ENCODE peak calls at places on chromosomes 11 and 22, in seven cellular contexts. X is D341Med; J is COLO829; W is ecto neural progenitor cell; E is hepatic stellate cell; Q is CD4-positive, CD25-positive, alpha-beta regulatory T cell; L is non-pigmented ciliary epithelial cell. G is an unnamed sample.

GRCh38 chr22:12613199-12613598 is 2914.8 kb upstream of the OR11H1 start:
- DNase-seq in X (no peak), J (no peak), W (no peak), E (no peak), Q (no peak), L (no peak), G (no peak)

GRCh38 chr11:100994966-100995365 is 134.6 kb downstream of the PGR start:
- DNase-seq in X (no peak), J (no peak), W (no peak), E (no peak), Q (no peak), L (no peak), G (no peak)

GRCh38 chr11:44418438-44418795 is 108.5 kb upstream of the ALX4 start:
- DNase-seq in X (no peak), J (no peak), W (no peak), E (no peak), Q (no peak), L (no peak), G (no peak)

GRCh38 chr11:3971756-3972404 is 116.4 kb downstream of the STIM1 start:
- DNase-seq in X (no peak), J (no peak), W (no peak), E (no peak), Q (no peak), L (no peak), G (no peak)

GRCh38 chr11:45658292-45658991 is 7.0 kb downstream of the CHST1 start:
- DNase-seq in X (no peak), J (peak), W (peak), E (peak), Q (no peak), L (peak), G (no peak)

GRCh38 chr11:95512177-95512576 is 277.4 kb downstream of the FAM76B start:
- DNase-seq in X (no peak), J (no peak), W (no peak), E (no peak), Q (no peak), L (no peak), G (no peak)

GRCh38 chr11:113664981-113665710 is 41.0 kb downstream of the TMPRSS5 start:
- DNase-seq in X (no peak), J (no peak), W (no peak), E (no peak), Q (no peak), L (no peak), G (no peak)

GRCh38 chr22:29480512-29481264 is 670 bp downstream of the NEFH start:
- DNase-seq in X (peak), J (no peak), W (peak), E (no peak), Q (peak), L (no peak), G (peak)

GRCh38 chr22:23840026-23840425 is 1.2 kb upstream of the DERL3 start:
- DNase-seq in X (no peak), J (no peak), W (no peak), E (no peak), Q (no peak), L (no peak), G (no peak)

GRCh38 chr11:26715133-26715532 is 6.7 kb downstream of the SLC5A12 start:
- DNase-seq in X (no peak), J (no peak), W (no peak), E (no peak), Q (no peak), L (no peak), G (no peak)

GRCh38 chr11:45259607-45260006 is 26.5 kb downstream of the SYT13 start:
- DNase-seq in X (no peak), J (no peak), W (no peak), E (peak), Q (no peak), L (no peak), G (no peak)

GRCh38 chr22:41479671-41480396 is 10.9 kb downstream of the ACO2 start:
- DNase-seq in X (no peak), J (no peak), W (peak), E (peak), Q (no peak), L (no peak), G (no peak)

GRCh38 chr22:45996241-45997076 is 19.5 kb upstream of the WNT7B start:
- DNase-seq in X (no peak), J (no peak), W (no peak), E (peak), Q (no peak), L (no peak), G (no peak)

GRCh38 chr11:132064987-132065620 is 694.7 kb downstream of the NTM start:
- DNase-seq in X (no peak), J (peak), W (no peak), E (peak), Q (no peak), L (peak), G (no peak)

GRCh38 chr11:8757047-8757446 is 74.5 kb downstream of the RPL27A start:
- DNase-seq in X (no peak), J (no peak), W (no peak), E (no peak), Q (no peak), L (no peak), G (no peak)

GRCh38 chr22:44665115-44665514 is 36.9 kb upstream of the PRR5 start:
- DNase-seq in X (no peak), J (no peak), W (no peak), E (no peak), Q (no peak), L (no peak), G (peak)

GRCh38 chr11:75245356-75246005 is 4.9 kb downstream of the TPBGL start:
- DNase-seq in X (no peak), J (no peak), W (no peak), E (no peak), Q (no peak), L (no peak), G (peak)

GRCh38 chr11:128628686-128629085 is 41.3 kb upstream of the ETS1 start:
- DNase-seq in X (no peak), J (no peak), W (no peak), E (no peak), Q (peak), L (no peak), G (no peak)

GRCh38 chr22:26235792-26236191 is 66.5 kb downstream of the SEZ6L start:
- DNase-seq in X (no peak), J (no peak), W (no peak), E (no peak), Q (no peak), L (no peak), G (no peak)

GRCh38 chr11:108221981-108222685 is at the start of gene NPAT:
- DNase-seq in X (peak), J (no peak), W (no peak), E (peak), Q (no peak), L (no peak), G (no peak)

GRCh38 chr22:43152355-43153071 is 1.2 kb downstream of the TSPO start:
- DNase-seq in X (peak), J (peak), W (peak), E (peak), Q (peak), L (no peak), G (peak)

GRCh38 chr22:46063861-46064235 is 86.5 kb upstream of the PPARA start:
- DNase-seq in X (no peak), J (no peak), W (no peak), E (no peak), Q (no peak), L (no peak), G (no peak)

GRCh38 chr11:71240061-71240690 is 12.2 kb downstream of the SHANK2 start:
- DNase-seq in X (no peak), J (no peak), W (no peak), E (no peak), Q (no peak), L (no peak), G (peak)

GRCh38 chr22:44735518-44736428 is 16.6 kb upstream of the ARHGAP8 start:
- DNase-seq in X (peak), J (peak), W (peak), E (peak), Q (peak), L (no peak), G (peak)

GRCh38 chr11:110219011-110219785 is 77.2 kb downstream of the RDX start:
- DNase-seq in X (no peak), J (no peak), W (no peak), E (no peak), Q (no peak), L (no peak), G (no peak)

GRCh38 chr22:40009231-40009769 is 14.5 kb downstream of the FAM83F start:
- DNase-seq in X (no peak), J (no peak), W (peak), E (no peak), Q (no peak), L (no peak), G (no peak)

GRCh38 chr11:41878158-41878557 is 418.7 kb upstream of the LRRC4C start:
- DNase-seq in X (no peak), J (no peak), W (no peak), E (no peak), Q (no peak), L (no peak), G (no peak)

GRCh38 chr11:64694821-64695365 is 28.1 kb downstream of the NRXN2 start:
- DNase-seq in X (no peak), J (no peak), W (peak), E (no peak), Q (no peak), L (no peak), G (peak)

GRCh38 chr11:104291646-104292045 is 127.7 kb upstream of the PDGFD start:
- DNase-seq in X (no peak), J (no peak), W (no peak), E (no peak), Q (no peak), L (no peak), G (no peak)

GRCh38 chr11:17263803-17264202 is 12.7 kb upstream of the NUCB2 start:
- DNase-seq in X (no peak), J (no peak), W (no peak), E (peak), Q (no peak), L (no peak), G (no peak)

GRCh38 chr11:92550411-92550810 is 325.8 kb downstream of the FAT3 start:
- DNase-seq in X (no peak), J (no peak), W (no peak), E (no peak), Q (no peak), L (no peak), G (no peak)